ENCODE peak calls at places on chromosomes 4 and X, in ten cellular contexts. O, A, W, R, D, S, B, E, L and V are unnamed samples. For H3K4me1 and H3K27me3, the result is how much of the 10 kb centered on the place peaks cover.

GRCh38 chrX:11465648-11466411 is 172.6 kb downstream of the AMELX start:
- DNase-seq in S (no peak), D (no peak), E (no peak), W (no peak), L (no peak), R (no peak), B (no peak), A (no peak), O (no peak), V (no peak)

GRCh38 chr4:168585168-168586091 is 88.6 kb downstream of the PALLD start:
- DNase-seq in D (peak), E (peak), R (peak), S (peak), W (peak), O (peak), A (peak), B (peak), L (no peak), V (no peak)

GRCh38 chrX:154471870-154472684 is 7.0 kb downstream of the LAGE3 start:
- DNase-seq in B (no peak), D (no peak), E (no peak), A (no peak), O (no peak), L (no peak), S (no peak), R (no peak), W (no peak), V (no peak)

GRCh38 chrX:134423606-134424005 is 36.4 kb upstream of the HPRT1 start:
- DNase-seq in W (no peak), E (no peak), A (no peak), B (no peak), S (no peak), L (no peak), R (no peak), D (no peak), O (no peak), V (no peak)

GRCh38 chr4:168805341-168805740 is 204.7 kb downstream of the CBR4 start:
- DNase-seq in E (no peak), R (no peak), W (no peak), S (no peak), A (no peak), D (no peak), O (no peak), L (no peak), B (no peak), V (no peak)

GRCh38 chr4:99473131-99473530 is 37.7 kb upstream of the C4orf17 start:
- DNase-seq in S (no peak), E (no peak), R (no peak), A (no peak), B (no peak), O (no peak), L (no peak), D (no peak), W (no peak), V (no peak)

GRCh38 chr4:48470570-48470969 is 12.6 kb upstream of the SLC10A4 start:
- DNase-seq in W (no peak), D (peak), L (no peak), R (no peak), S (no peak), E (no peak), O (no peak), B (no peak), A (no peak), V (no peak)

GRCh38 chrX:101210630-101211029 is 9.0 kb upstream of the DRP2 start:
- DNase-seq in E (no peak), R (no peak), S (no peak), A (no peak), O (no peak), L (no peak), B (no peak), D (no peak), W (no peak), V (no peak)

GRCh38 chrX:134388161-134389109 is 71.5 kb upstream of the HPRT1 start:
- DNase-seq in S (no peak), W (no peak), D (no peak), O (no peak), A (no peak), B (no peak), L (peak), R (no peak), E (no peak), V (no peak)

GRCh38 chrX:109294097-109294815 is 187.6 kb downstream of the GUCY2F start:
- DNase-seq in E (no peak), A (no peak), L (no peak), B (no peak), W (no peak), R (no peak), S (no peak), O (no peak), D (no peak), V (no peak)

GRCh38 chrX:154464806-154465365 is 6.8 kb downstream of the PLXNA3 start:
- DNase-seq in L (no peak), D (no peak), R (no peak), S (no peak), A (no peak), O (no peak), W (no peak), E (no peak), B (no peak), V (no peak)

GRCh38 chr4:20370284-20370683 is 118.6 kb downstream of the SLIT2 start:
- DNase-seq in O (no peak), R (no peak), A (no peak), D (no peak), E (no peak), B (no peak), S (no peak), W (no peak), L (no peak), V (no peak)

GRCh38 chr4:13678186-13678924 is 50.8 kb upstream of the BOD1L1 start:
- DNase-seq in E (no peak), L (no peak), A (no peak), R (no peak), O (no peak), W (no peak), S (no peak), B (no peak), D (no peak), V (no peak)

GRCh38 chrX:124023838-124024238 is 62.3 kb downstream of the STAG2 start:
- DNase-seq in O (no peak), L (no peak), W (no peak), E (no peak), S (no peak), B (no peak), R (no peak), D (no peak), A (no peak), V (no peak)

GRCh38 chrX:93673056-93673868 is at the start of gene NAP1L3:
- DNase-seq in D (peak), E (peak), O (peak), B (peak), S (peak), W (peak), A (peak), R (peak), L (no peak), V (no peak)

GRCh38 chr4:179797718-179798117 is 2355.5 kb upstream of the AGA start:
- DNase-seq in S (no peak), B (no peak), D (no peak), O (no peak), L (no peak), E (no peak), A (no peak), R (no peak), W (no peak), V (no peak)

GRCh38 chr4:175215208-175215607 is 297.1 kb downstream of the ADAM29 start:
- DNase-seq in R (no peak), O (no peak), D (no peak), A (no peak), E (no peak), S (no peak), B (no peak), L (no peak), W (no peak), V (no peak)

GRCh38 chr4:137274404-137274803 is 257.9 kb downstream of the PCDH18 start:
- DNase-seq in A (no peak), W (no peak), D (no peak), L (no peak), R (no peak), E (no peak), S (no peak), O (no peak), B (no peak), V (no peak)

GRCh38 chr4:20348411-20348810 is 96.7 kb downstream of the SLIT2 start:
- DNase-seq in O (no peak), W (no peak), L (no peak), B (no peak), A (no peak), R (no peak), D (no peak), E (no peak), S (no peak), V (no peak)

GRCh38 chr4:143728171-143728570 is 27.7 kb upstream of the FREM3 start:
- DNase-seq in R (no peak), D (no peak), W (no peak), A (no peak), O (no peak), L (no peak), B (no peak), E (no peak), S (no peak), V (no peak)

GRCh38 chrX:153469811-153470410 is 465 bp downstream of the HAUS7 start:
- DNase-seq in W (peak), L (no peak), D (peak), R (no peak), B (no peak), S (no peak), A (peak), E (no peak), O (no peak), V (no peak)

GRCh38 chrX:107571296-107571998 is 56.9 kb upstream of the PRPS1 start:
- DNase-seq in D (peak), A (peak), B (no peak), E (no peak), O (no peak), S (no peak), W (no peak), R (no peak), L (no peak), V (no peak)

GRCh38 chr4:33467291-33467690 is 2747.1 kb downstream of the PCDH7 start:
- DNase-seq in R (no peak), L (no peak), W (no peak), S (no peak), A (no peak), O (no peak), B (no peak), E (no peak), D (no peak), V (no peak)

GRCh38 chrX:17595456-17596035 is 141.7 kb upstream of the SCML1 start:
- DNase-seq in W (no peak), R (no peak), E (no peak), B (no peak), O (no peak), A (no peak), D (no peak), L (no peak), S (no peak), V (no peak)

GRCh38 chr4:169658196-169658595 is 37.8 kb downstream of the CLCN3 start:
- DNase-seq in R (no peak), E (no peak), D (no peak), W (no peak), L (no peak), A (no peak), O (no peak), B (no peak), S (no peak), V (no peak)

GRCh38 chr4:124713213-124713592 is 671 bp upstream of the ANKRD50 start:
- DNase-seq in R (peak), L (no peak), B (peak), A (peak), O (peak), W (peak), E (peak), D (peak), S (peak), V (no peak)

GRCh38 chr4:118774321-118774720 is 61.6 kb downstream of the SEC24D start:
- DNase-seq in O (no peak), S (no peak), A (no peak), E (no peak), R (no peak), L (no peak), D (no peak), W (no peak), B (no peak), V (no peak)

GRCh38 chr4:77175201-77175610 is 18.2 kb downstream of the CCNG2 start:
- DNase-seq in O (no peak), L (no peak), B (no peak), E (no peak), W (no peak), A (no peak), D (no peak), S (no peak), R (no peak), V (no peak)

GRCh38 chrX:74521961-74522833 is 92.2 kb downstream of the RLIM start:
- DNase-seq in W (no peak), O (peak), D (peak), S (no peak), R (peak), A (no peak), L (no peak), B (no peak), E (no peak), V (no peak)

GRCh38 chrX:130100180-130100579 is 10.1 kb downstream of the ELF4 start:
- DNase-seq in A (peak), D (peak), W (peak), B (peak), R (peak), L (no peak), S (peak), O (peak), E (peak), V (no peak)

GRCh38 chr4:78809928-78810835 is 34.0 kb downstream of the BMP2K start:
- DNase-seq in E (no peak), A (no peak), D (no peak), L (no peak), O (no peak), W (no peak), B (no peak), S (no peak), R (no peak), V (no peak)

GRCh38 chrX:1910207-1910470 is 295.3 kb downstream of the ASMT start:
- DNase-seq in L (no peak), E (no peak), A (no peak), W (no peak), D (no peak), O (no peak), B (no peak), R (no peak), S (no peak), V (no peak)

GRCh38 chrX:1914606-1915365 is 299.9 kb downstream of the ASMT start:
- DNase-seq in A (no peak), S (no peak), W (no peak), D (no peak), R (no peak), B (no peak), O (no peak), L (no peak), E (no peak), V (no peak)

GRCh38 chrX:1909419-1910206 is 294.8 kb downstream of the ASMT start:
- DNase-seq in D (no peak), R (no peak), O (no peak), S (no peak), W (no peak), A (no peak), E (no peak), B (no peak), L (no peak), V (no peak)

GRCh38 chrX:1912193-1912592 is 297.3 kb downstream of the ASMT start:
- DNase-seq in O (no peak), R (no peak), L (no peak), D (no peak), E (no peak), W (no peak), B (no peak), S (no peak), A (no peak), V (no peak)

DNA sequence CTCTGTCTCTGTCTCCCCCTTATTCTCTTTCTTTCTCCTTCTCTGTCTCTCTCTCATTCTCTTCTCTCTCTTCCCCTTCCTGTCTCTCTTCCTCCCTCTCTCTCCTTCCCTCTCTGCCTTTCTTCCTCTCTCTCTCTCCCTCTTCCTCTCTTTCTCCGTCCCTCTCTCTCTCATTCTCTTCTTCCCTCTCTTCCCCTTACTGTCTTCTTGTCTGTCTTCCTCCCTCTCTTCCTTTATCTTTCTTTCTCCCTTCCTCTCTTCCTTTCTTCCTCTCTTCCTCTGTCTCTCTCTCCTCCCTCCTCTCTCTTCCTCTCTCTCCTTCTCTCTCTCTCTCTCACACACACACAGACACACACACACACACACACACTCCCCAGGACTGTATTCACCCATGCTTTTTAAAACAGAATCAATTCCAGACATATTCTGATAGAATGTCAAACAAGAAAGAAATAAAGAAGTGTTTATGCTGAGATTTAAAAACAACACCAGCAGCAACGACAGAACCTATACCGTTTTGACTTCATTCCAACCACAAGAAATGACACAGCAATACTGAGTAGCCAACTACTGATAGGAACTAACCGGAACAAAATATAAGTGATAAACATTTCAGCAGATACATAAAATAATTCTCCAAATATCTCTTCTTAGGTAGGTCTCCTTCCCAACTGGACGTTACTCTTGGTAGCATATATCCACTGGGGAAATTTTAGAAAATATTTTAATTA is 296.7 kb downstream of the ASMT start:
- DNase-seq in L (no peak), A (no peak), D (no peak), W (no peak), E (no peak), B (no peak), S (no peak), R (no peak), O (no peak), V (no peak)
- H3K4me1 ChIP-seq in L (under half), A (under half), D (under half), W (under half), E (under half), B (under half), S (under half), R (under half), O (under half), V (under half)

GRCh38 chr4:1579834-1580686 is 104.1 kb downstream of the FAM53A start:
- DNase-seq in E (peak), R (peak), S (peak), L (no peak), A (peak), O (peak), B (peak), W (peak), D (peak), V (peak)
- TF ChIP-seq POLR2A in E (peak), R (peak), S (peak), L (no peak), A (peak), O (peak), B (no peak), W (no peak), D (peak), V (peak)

DNA sequence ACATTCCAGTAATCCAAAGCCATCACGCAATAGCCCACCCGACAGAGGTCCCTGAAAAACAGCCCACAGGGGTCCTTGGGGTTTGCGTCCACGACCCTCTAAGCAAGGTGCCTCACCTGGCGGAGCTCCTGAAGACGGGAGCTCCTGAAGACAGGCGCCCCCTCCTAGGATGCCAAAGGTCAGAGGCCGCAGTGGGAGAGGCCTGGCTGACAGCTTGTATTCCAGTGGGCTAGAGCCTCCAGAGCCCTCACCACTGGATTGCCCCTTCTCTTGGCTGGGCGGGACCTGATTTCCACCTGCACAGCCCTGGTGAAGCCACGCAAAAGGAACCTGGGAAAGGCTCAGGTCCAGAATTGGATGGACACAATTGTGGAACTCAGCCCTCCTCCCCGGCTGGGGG is 29.7 kb upstream of the WFS1 start:
- DNase-seq in O (peak), R (no peak), S (no peak), D (no peak), E (no peak), L (no peak), B (peak), A (no peak), W (no peak), V (no peak)
- H3K27me3 ChIP-seq in O (under half), R (under half), S (under half), D (under half), E (under half), L (under half), B (under half), A (under half), W (under half), V (under half)

DNA sequence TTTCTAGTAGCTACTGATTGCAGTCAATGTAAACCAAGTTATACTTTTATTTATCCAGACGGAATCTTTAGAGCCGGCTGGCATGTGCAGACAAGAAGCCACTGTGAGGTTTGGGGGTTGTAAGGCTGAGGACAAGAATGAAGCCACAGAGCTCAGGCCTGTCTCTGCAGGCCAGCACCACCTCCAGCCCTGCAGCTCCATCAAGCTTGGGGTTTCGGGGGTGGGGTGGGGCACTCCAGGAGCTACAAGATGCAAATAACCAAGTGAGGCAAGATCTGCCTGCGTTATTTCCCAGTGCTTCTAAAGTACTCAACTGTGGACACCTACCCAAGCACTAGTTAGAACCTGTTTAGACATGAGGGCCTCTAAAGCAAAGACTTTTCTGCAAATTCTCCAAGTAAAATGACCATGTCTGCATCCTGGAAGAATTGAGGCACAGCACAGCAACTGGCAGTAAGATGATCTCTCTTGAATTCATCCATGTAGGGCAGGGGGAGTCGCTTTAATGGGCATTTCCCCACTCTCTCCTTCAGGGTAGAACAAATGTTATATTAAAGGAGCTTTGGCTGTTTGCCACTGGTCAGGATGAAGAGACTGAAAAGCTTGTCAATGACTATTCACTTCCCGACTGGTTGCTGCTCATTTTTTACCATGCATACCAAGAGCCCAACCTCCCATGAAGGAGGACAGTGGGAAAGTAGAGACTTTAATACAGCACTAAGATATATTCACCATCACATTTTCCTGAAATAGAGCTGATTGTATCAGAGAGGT is 222.5 kb downstream of the MGST2 start:
- DNase-seq in D (no peak), E (no peak), B (no peak), A (no peak), O (no peak), L (peak), R (no peak), W (no peak), S (no peak), V (no peak)
- H3K4me1 ChIP-seq in D (under half), E (under half), B (under half), A (under half), O (under half), L (under half), R (under half), W (under half), S (under half), V (under half)